ENCODE peak calls at places on chromosome 4, in nine cellular contexts. A, L, F, E, D, J, G, W and O are unnamed samples.
A peak's percentile ranks its signal among the peaks of the same experiment; 100 is the strongest.

GRCh38 chr4:151930372-151930771 is 169.6 kb upstream of the GATB start:
- DNase-seq in F (no peak), E (no peak), W (no peak), G (no peak), D (no peak), L (no peak), A (no peak), J (no peak), O (no peak)

GRCh38 chr4:122766353-122766705 is 33.8 kb downstream of the BBS12 start:
- DNase-seq in W (no peak), J (no peak), L (no peak), E (no peak), D (no peak), G (no peak), F (no peak), A (no peak), O (no peak)

GRCh38 chr4:95107004-95107403 is 349.2 kb downstream of the BMPR1B start:
- DNase-seq in W (no peak), F (peak; percentile 3), G (no peak), J (no peak), E (no peak), D (no peak), A (no peak), L (no peak), O (no peak)

GRCh38 chr4:154722262-154722661 is 21.5 kb upstream of the LRAT start:
- DNase-seq in D (no peak), J (no peak), A (no peak), F (no peak), W (no peak), G (no peak), L (no peak), E (no peak), O (peak; percentile 34)

GRCh38 chr4:153465583-153465921 is 608 bp upstream of the TMEM131L start:
- DNase-seq in F (peak; percentile 61), W (peak; percentile 41), L (peak; percentile 58), J (no peak), G (peak; percentile 60), E (peak; percentile 68), A (peak; percentile 21), D (peak; percentile 62), O (peak; percentile 25)

GRCh38 chr4:164169591-164169990 is 584.3 kb upstream of the SMIM31 start:
- DNase-seq in G (peak; percentile 64), E (peak; percentile 1), D (no peak), W (no peak), J (no peak), A (no peak), L (no peak), F (peak; percentile 8), O (no peak)

GRCh38 chr4:10173754-10174749 is 57.5 kb upstream of the WDR1 start:
- DNase-seq in J (no peak), A (peak; percentile 81), F (no peak), W (peak; percentile 90), G (no peak), L (peak; percentile 50), D (peak; percentile 85), E (peak; percentile 50), O (no peak)

GRCh38 chr4:88225216-88226107 is 58.9 kb downstream of the PPM1K start:
- DNase-seq in L (no peak), D (no peak), W (no peak), E (peak; percentile 35), A (no peak), J (no peak), F (peak; percentile 26), G (peak; percentile 22), O (no peak)

GRCh38 chr4:168309781-168310180 is 8.8 kb downstream of the DDX60 start:
- DNase-seq in D (no peak), A (no peak), E (peak; percentile 63), W (no peak), J (no peak), G (no peak), L (no peak), F (peak; percentile 34), O (no peak)

GRCh38 chr4:36310237-36310636 is 28.8 kb downstream of the DTHD1 start:
- DNase-seq in L (no peak), F (no peak), D (no peak), E (no peak), A (no peak), W (no peak), G (no peak), J (no peak), O (no peak)

GRCh38 chr4:143358923-143359694 is 22.4 kb downstream of the GAB1 start:
- DNase-seq in F (peak; percentile 93), W (peak; percentile 73), J (no peak), G (peak; percentile 79), L (peak; percentile 78), A (peak; percentile 91), D (no peak), E (peak; percentile 83), O (peak; percentile 71)

GRCh38 chr4:102344520-102344954 is 745 bp downstream of the SLC39A8 start:
- DNase-seq in D (no peak), E (peak; percentile 55), G (peak; percentile 51), W (peak; percentile 58), L (peak; percentile 71), A (peak; percentile 28), F (no peak), J (peak; percentile 72), O (peak; percentile 52)

DNA sequence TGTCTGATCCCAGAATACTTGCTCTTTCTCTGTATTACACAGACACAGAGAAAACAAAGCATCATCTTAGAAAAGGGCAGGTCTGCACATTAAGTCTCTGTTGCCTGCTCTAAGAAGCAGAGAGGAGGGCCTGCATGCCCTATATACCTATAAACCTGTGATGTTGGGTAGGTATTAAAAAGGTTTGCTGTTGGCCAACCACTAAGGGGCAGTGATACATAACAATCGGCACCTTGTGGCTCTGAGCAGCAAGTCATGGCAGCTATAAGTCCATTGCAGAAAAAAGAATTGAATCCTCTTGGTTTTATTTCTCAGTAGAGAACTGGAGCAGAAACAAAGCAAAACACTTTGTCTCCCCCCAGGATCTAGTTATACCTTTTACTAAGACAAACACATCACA is 1364.4 kb downstream of the STIM2 start:
- DNase-seq in J (no peak), W (no peak), E (peak; percentile 65), A (no peak), L (no peak), G (peak; percentile 26), F (peak; percentile 67), D (no peak), O (no peak)
- TF ChIP-seq CTCF in J (no peak), W (no peak), E (peak; percentile 49), A (peak; percentile 8), L (no peak), G (peak; percentile 36), F (peak; percentile 55), D (no peak), O (no peak)

GRCh38 chr4:1116837-1117236 is 3.5 kb upstream of the RNF212 start:
- DNase-seq in D (no peak), W (no peak), L (no peak), J (no peak), E (no peak), F (no peak), A (no peak), G (peak; percentile 15), O (no peak)
- TF ChIP-seq CTCF in D (no peak), W (no peak), L (no peak), J (no peak), E (no peak), F (no peak), A (no peak), G (peak; percentile 29), O (no peak)

DNA sequence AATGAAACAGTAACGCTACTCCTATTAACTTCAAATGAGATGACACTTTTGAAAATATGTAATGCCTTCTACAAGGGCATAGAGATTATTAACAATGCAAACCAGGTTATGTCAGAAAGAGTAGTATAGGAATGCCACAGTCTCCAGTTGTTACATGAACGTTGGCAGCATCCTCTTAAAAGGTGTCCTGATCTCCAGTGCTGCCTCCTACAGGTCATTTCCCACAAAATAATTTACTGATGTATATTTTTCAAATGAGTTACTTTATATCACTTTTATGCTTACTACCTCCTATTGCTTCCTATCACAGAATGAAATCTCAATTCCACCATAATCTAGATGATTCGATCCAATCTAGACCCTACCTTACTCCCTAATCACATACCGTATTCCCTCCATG is 195.2 kb upstream of the EPHA5 start:
- DNase-seq in E (peak; percentile 46), D (no peak), J (no peak), W (no peak), G (peak; percentile 9), F (no peak), L (no peak), A (no peak), O (peak; percentile 1)
- TF ChIP-seq CTCF in E (peak; percentile 47), D (no peak), J (no peak), W (no peak), G (peak; percentile 37), F (peak; percentile 21), L (no peak), A (no peak), O (no peak)

DNA sequence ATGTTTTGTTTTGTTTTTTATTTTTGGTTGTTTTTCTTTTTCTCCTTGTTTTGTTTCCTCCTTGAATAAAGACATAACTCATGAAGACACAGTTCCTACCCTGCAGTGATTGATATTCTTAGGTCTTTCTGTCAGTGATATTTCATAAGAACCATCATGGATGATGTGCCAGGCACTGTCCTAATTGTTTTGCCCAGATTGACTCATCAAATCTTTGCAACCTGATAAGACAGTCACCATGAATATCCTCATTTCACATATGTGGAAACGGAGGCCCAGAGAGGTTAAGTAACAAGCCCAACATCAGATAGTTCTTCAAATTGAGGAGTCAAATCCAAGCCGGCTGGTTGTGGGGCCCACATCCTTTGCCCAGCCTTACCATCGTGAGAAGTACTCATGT is 69.9 kb downstream of the SEL1L3 start:
- DNase-seq in D (no peak), J (no peak), W (no peak), E (no peak), L (no peak), G (no peak), A (no peak), F (no peak), O (no peak)
- TF ChIP-seq CTCF in D (no peak), J (no peak), W (no peak), E (no peak), L (no peak), G (no peak), A (no peak), F (no peak), O (no peak)

GRCh38 chr4:27096142-27096824 is 235.6 kb downstream of the STIM2 start:
- DNase-seq in F (no peak), W (no peak), A (no peak), L (no peak), D (no peak), E (no peak), J (no peak), G (peak; percentile 16), O (no peak)
- TF ChIP-seq CTCF in F (no peak), W (no peak), A (no peak), L (no peak), D (no peak), E (no peak), J (no peak), G (no peak), O (no peak)

GRCh38 chr4:140149851-140150635 is 3.9 kb downstream of the MAML3 start:
- DNase-seq in D (peak; percentile 74), J (peak; percentile 30), G (peak; percentile 60), E (peak; percentile 42), F (peak; percentile 61), L (peak; percentile 85), W (peak; percentile 80), A (peak; percentile 84), O (peak; percentile 69)
- TF ChIP-seq CTCF in D (peak; percentile 17), J (no peak), G (peak; percentile 7), E (no peak), F (no peak), L (peak; percentile 55), W (no peak), A (no peak), O (no peak)